ENCODE peak calls at places on chromosomes 1 and 21, in seven cellular contexts. J is aorta; X is Caco-2; Z is Peyer's patch; Y is transverse colon; S is GM23338; V is CD4-positive, CD25-positive, alpha-beta regulatory T cell. U is an unnamed sample. For H3K4me1 and H3K27me3, the result is how much of the 10 kb centered on the place peaks cover.

GRCh38 chr1:64867266-64867665 is 99.1 kb downstream of the JAK1 start:
- DNase-seq in J (no peak), X (no peak), Z (no peak), Y (no peak), S (no peak), V (no peak), U (no peak)

GRCh38 chr1:161382214-161383019 is 14.7 kb upstream of the CFAP126 start:
- DNase-seq in J (no peak), X (no peak), Z (no peak), Y (no peak), S (peak), V (no peak), U (no peak)

GRCh38 chr1:10708807-10709523 is 87.5 kb downstream of the CASZ1 start:
- DNase-seq in J (no peak), X (no peak), Z (no peak), Y (no peak), S (no peak), V (no peak), U (no peak)

GRCh38 chr1:198156111-198156744 is 570 bp upstream of the NEK7 start:
- DNase-seq in J (peak), X (peak), Z (peak), Y (peak), S (peak), V (peak), U (peak)

GRCh38 chr1:163055005-163055404 is 14.2 kb upstream of the RGS4 start:
- DNase-seq in J (no peak), X (no peak), Z (no peak), Y (no peak), S (no peak), V (no peak), U (no peak)

GRCh38 chr1:162913345-162913744 is 52.4 kb upstream of the CCDC190 start:
- DNase-seq in J (no peak), X (peak), Z (no peak), Y (no peak), S (no peak), V (no peak), U (no peak)

GRCh38 chr1:152348447-152348846 is 11.4 kb downstream of the FLG2 start:
- DNase-seq in J (no peak), X (no peak), Z (no peak), Y (no peak), S (peak), V (no peak), U (no peak)

GRCh38 chr1:113811353-113811887 is 856 bp downstream of the RSBN1 start:
- DNase-seq in J (peak), X (peak), Z (no peak), Y (peak), S (peak), V (peak), U (peak)

GRCh38 chr1:84890581-84890980 is 2.4 kb downstream of the LPAR3 start:
- DNase-seq in J (no peak), X (no peak), Z (no peak), Y (no peak), S (no peak), V (no peak), U (no peak)

GRCh38 chr21:25967566-25968438 is 202.8 kb downstream of the APP start:
- DNase-seq in J (no peak), X (no peak), Z (no peak), Y (no peak), S (no peak), V (no peak), U (no peak)

GRCh38 chr1:150572918-150573647 is 6.3 kb downstream of the MCL1 start:
- DNase-seq in J (no peak), X (no peak), Z (no peak), Y (no peak), S (peak), V (no peak), U (no peak)

GRCh38 chr1:6646499-6647148 is 22.0 kb downstream of the THAP3 start:
- DNase-seq in J (no peak), X (no peak), Z (no peak), Y (no peak), S (peak), V (peak), U (peak)

GRCh38 chr1:9404541-9404940 is 111.8 kb downstream of the SPSB1 start:
- DNase-seq in J (no peak), X (no peak), Z (no peak), Y (no peak), S (no peak), V (no peak), U (no peak)

GRCh38 chr1:205275133-205275532 is 46.4 kb downstream of the NUAK2 start:
- DNase-seq in J (no peak), X (no peak), Z (peak), Y (peak), S (no peak), V (no peak), U (no peak)

GRCh38 chr1:170162385-170163226 is 16.8 kb downstream of the NTMT2 start:
- DNase-seq in J (peak), X (no peak), Z (no peak), Y (no peak), S (peak), V (no peak), U (no peak)

GRCh38 chr1:27346991-27347627 is 5.3 kb downstream of the SYTL1 start:
- DNase-seq in J (no peak), X (no peak), Z (no peak), Y (no peak), S (no peak), V (no peak), U (no peak)

GRCh38 chr1:111620412-111620971 is 903 bp downstream of the RAP1A start:
- DNase-seq in J (no peak), X (no peak), Z (no peak), Y (no peak), S (peak), V (no peak), U (no peak)

GRCh38 chr1:111618081-111618480 is 1.5 kb upstream of the RAP1A start:
- DNase-seq in J (no peak), X (no peak), Z (no peak), Y (no peak), S (no peak), V (no peak), U (no peak)

GRCh38 chr1:111621050-111621449 is 1.5 kb downstream of the RAP1A start:
- DNase-seq in J (no peak), X (no peak), Z (no peak), Y (no peak), S (no peak), V (no peak), U (no peak)

GRCh38 chr1:111619635-111620411 is at the start of gene RAP1A:
- DNase-seq in J (peak), X (peak), Z (peak), Y (peak), S (peak), V (peak), U (peak)

GRCh38 chr1:111618953-111619634 is 495 bp upstream of the RAP1A start:
- DNase-seq in J (no peak), X (no peak), Z (no peak), Y (no peak), S (peak), V (no peak), U (no peak)
- H3K4me1 ChIP-seq in J (under half), X (under half), Z (under half), Y (half or more), S (under half), V (half or more), U (under half)

DNA sequence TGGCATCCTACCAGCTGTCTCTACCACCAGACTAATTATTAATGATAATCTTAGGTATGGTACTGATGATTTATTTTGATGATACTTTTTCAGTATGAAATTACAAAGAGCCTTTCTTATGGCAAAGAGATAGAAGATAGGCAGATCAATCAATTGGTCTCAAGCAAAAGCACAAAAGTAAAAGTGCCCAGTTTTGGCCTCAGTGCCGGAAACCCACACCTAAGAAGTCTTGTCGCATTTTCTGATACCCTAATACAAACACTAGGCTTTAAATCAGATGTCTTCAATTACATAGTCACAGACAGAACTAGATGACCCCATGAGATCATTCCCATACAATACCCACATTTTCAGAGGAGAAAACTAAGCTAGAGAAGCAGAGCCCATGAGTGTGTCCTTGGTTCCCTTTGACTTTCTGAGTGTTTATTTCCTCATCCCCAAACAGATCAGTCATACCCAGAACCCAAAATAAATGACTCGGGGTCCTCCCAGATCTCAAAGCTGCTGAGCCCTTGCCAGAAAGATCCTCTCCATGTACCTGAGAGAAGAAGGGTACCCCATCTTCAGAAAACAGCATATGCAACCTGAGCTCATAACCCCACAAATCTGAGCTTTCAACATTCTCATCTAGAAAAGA is 7.7 kb downstream of the ITPKB start:
- DNase-seq in J (no peak), X (no peak), Z (no peak), Y (no peak), S (no peak), V (no peak), U (no peak)
- H3K4me3 ChIP-seq in J (no peak), X (no peak), Z (no peak), Y (no peak), S (no peak), V (peak), U (no peak)

GRCh38 chr1:2908081-2908480 is 106.6 kb upstream of the TTC34 start:
- DNase-seq in J (no peak), X (no peak), Z (no peak), Y (no peak), S (no peak), V (no peak), U (no peak)
- H3K27me3 ChIP-seq in J (under half), X (under half), Z (under half), Y (under half), S (under half), V (under half), U (under half)

DNA sequence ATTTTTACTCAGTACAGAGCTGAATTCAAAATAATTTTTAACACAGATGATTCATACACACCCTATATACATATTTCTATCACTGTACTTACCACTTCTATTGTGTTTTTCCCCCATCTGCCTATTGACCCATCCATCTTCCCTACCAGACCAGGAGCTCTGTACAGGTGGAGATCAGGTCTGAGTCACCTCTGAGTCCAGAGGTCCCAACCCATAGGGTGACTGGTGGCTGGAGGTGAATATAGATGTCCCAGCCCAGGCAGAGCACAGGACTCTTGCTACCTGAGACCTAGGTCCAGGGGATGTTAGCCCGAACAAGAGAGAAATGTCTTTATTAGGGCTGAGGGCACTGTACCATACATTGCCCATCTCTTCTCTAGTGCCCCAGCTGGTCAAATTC is 54.8 kb downstream of the DMAP1 start:
- DNase-seq in J (no peak), X (no peak), Z (no peak), Y (no peak), S (no peak), V (no peak), U (no peak)
- H3K4me1 ChIP-seq in J (under half), X (under half), Z (under half), Y (half or more), S (under half), V (under half), U (under half)

GRCh38 chr1:222930097-222930496 is 115.3 kb downstream of the DISP1 start:
- DNase-seq in J (no peak), X (no peak), Z (no peak), Y (no peak), S (no peak), V (no peak), U (no peak)
- H3K4me3 ChIP-seq in J (no peak), X (no peak), Z (no peak), Y (no peak), S (no peak), V (no peak), U (no peak)

DNA sequence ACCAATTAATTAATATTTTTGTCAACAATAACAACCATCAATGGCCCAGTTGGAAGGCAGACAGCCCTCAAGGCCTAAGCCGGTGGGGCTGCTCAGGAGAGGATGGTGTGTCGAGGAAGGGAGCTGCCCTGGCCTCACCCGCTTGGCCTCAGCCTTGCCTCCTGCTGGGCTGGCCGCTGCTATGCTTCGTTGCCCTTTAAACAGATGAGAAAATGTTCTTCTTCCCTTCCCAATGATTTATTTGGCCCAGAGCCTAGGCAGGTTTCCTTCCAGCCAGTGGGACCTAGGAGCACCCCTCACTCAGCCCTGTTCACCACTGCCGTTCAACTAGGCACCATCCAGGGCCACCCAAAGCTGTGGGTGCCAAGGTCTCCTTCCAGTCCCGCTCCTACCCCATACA is 3.1 kb upstream of the ADGRB2 start:
- DNase-seq in J (no peak), X (no peak), Z (no peak), Y (no peak), S (no peak), V (no peak), U (no peak)
- H3K27me3 ChIP-seq in J (under half), X (under half), Z (under half), Y (half or more), S (under half), V (under half), U (under half)